ENCODE peak calls at places on chromosomes 7 and 10, in five cellular contexts. One of them, this sample, is unnamed.

GRCh38 chr7:28041508-28042314 is 138.9 kb downstream of the JAZF1 start:
- DNase-seq in activated gamma-delta T cell treated with anti-CD3 and anti-CD28 coated beads, Interleukin-2, amount 50 U/mL, for 16 hours: no peak
- DNase-seq in heart right ventricle: no peak
- DNase-seq in colonic mucosa: no peak
- DNase-seq in activated CD8-positive, alpha-beta memory T cell treated with anti-CD3 and anti-CD28 coated beads for 24 hours: no peak
- DNase-seq in this sample: no peak

GRCh38 chr7:40694041-40694809 is 559.4 kb downstream of the SUGCT start:
- DNase-seq in activated gamma-delta T cell treated with anti-CD3 and anti-CD28 coated beads, Interleukin-2, amount 50 U/mL, for 16 hours: no peak
- DNase-seq in heart right ventricle: no peak
- DNase-seq in colonic mucosa: no peak
- DNase-seq in activated CD8-positive, alpha-beta memory T cell treated with anti-CD3 and anti-CD28 coated beads for 24 hours: no peak
- DNase-seq in this sample: no peak

GRCh38 chr10:116162851-116163250 is 110.2 kb downstream of the GFRA1 start:
- DNase-seq in activated gamma-delta T cell treated with anti-CD3 and anti-CD28 coated beads, Interleukin-2, amount 50 U/mL, for 16 hours: no peak
- DNase-seq in heart right ventricle: no peak
- DNase-seq in colonic mucosa: no peak
- DNase-seq in activated CD8-positive, alpha-beta memory T cell treated with anti-CD3 and anti-CD28 coated beads for 24 hours: no peak
- DNase-seq in this sample: no peak

GRCh38 chr10:76581685-76582084 is 1055.9 kb downstream of the KCNMA1 start:
- DNase-seq in activated gamma-delta T cell treated with anti-CD3 and anti-CD28 coated beads, Interleukin-2, amount 50 U/mL, for 16 hours: no peak
- DNase-seq in heart right ventricle: no peak
- DNase-seq in colonic mucosa: no peak
- DNase-seq in activated CD8-positive, alpha-beta memory T cell treated with anti-CD3 and anti-CD28 coated beads for 24 hours: no peak
- DNase-seq in this sample: no peak

GRCh38 chr7:139494835-139495568 is 11.5 kb upstream of the KLRG2 start:
- DNase-seq in activated gamma-delta T cell treated with anti-CD3 and anti-CD28 coated beads, Interleukin-2, amount 50 U/mL, for 16 hours: no peak
- DNase-seq in heart right ventricle: no peak
- DNase-seq in colonic mucosa: no peak
- DNase-seq in activated CD8-positive, alpha-beta memory T cell treated with anti-CD3 and anti-CD28 coated beads for 24 hours: no peak
- DNase-seq in this sample: no peak

GRCh38 chr7:69245646-69246045 is 352.6 kb upstream of the AUTS2 start:
- DNase-seq in activated gamma-delta T cell treated with anti-CD3 and anti-CD28 coated beads, Interleukin-2, amount 50 U/mL, for 16 hours: no peak
- DNase-seq in heart right ventricle: no peak
- DNase-seq in colonic mucosa: no peak
- DNase-seq in activated CD8-positive, alpha-beta memory T cell treated with anti-CD3 and anti-CD28 coated beads for 24 hours: no peak
- DNase-seq in this sample: no peak

GRCh38 chr10:93071674-93072224 is 1.9 kb upstream of the CYP26A1 start:
- DNase-seq in activated gamma-delta T cell treated with anti-CD3 and anti-CD28 coated beads, Interleukin-2, amount 50 U/mL, for 16 hours: no peak
- DNase-seq in heart right ventricle: peak
- DNase-seq in colonic mucosa: no peak
- DNase-seq in activated CD8-positive, alpha-beta memory T cell treated with anti-CD3 and anti-CD28 coated beads for 24 hours: no peak
- DNase-seq in this sample: no peak

GRCh38 chr10:84531396-84531795 is 203.0 kb downstream of the CCSER2 start:
- DNase-seq in activated gamma-delta T cell treated with anti-CD3 and anti-CD28 coated beads, Interleukin-2, amount 50 U/mL, for 16 hours: no peak
- DNase-seq in heart right ventricle: no peak
- DNase-seq in colonic mucosa: no peak
- DNase-seq in activated CD8-positive, alpha-beta memory T cell treated with anti-CD3 and anti-CD28 coated beads for 24 hours: no peak
- DNase-seq in this sample: no peak

GRCh38 chr10:84114088-84114667 is 25.1 kb upstream of the GHITM start:
- DNase-seq in activated gamma-delta T cell treated with anti-CD3 and anti-CD28 coated beads, Interleukin-2, amount 50 U/mL, for 16 hours: no peak
- DNase-seq in heart right ventricle: no peak
- DNase-seq in colonic mucosa: no peak
- DNase-seq in activated CD8-positive, alpha-beta memory T cell treated with anti-CD3 and anti-CD28 coated beads for 24 hours: no peak
- DNase-seq in this sample: no peak

GRCh38 chr7:94258856-94259255 is 135.8 kb upstream of the COL1A2 start:
- DNase-seq in activated gamma-delta T cell treated with anti-CD3 and anti-CD28 coated beads, Interleukin-2, amount 50 U/mL, for 16 hours: no peak
- DNase-seq in heart right ventricle: no peak
- DNase-seq in colonic mucosa: no peak
- DNase-seq in activated CD8-positive, alpha-beta memory T cell treated with anti-CD3 and anti-CD28 coated beads for 24 hours: no peak
- DNase-seq in this sample: no peak

GRCh38 chr7:131346885-131347592 is 19.4 kb downstream of the MKLN1 start:
- DNase-seq in activated gamma-delta T cell treated with anti-CD3 and anti-CD28 coated beads, Interleukin-2, amount 50 U/mL, for 16 hours: no peak
- DNase-seq in heart right ventricle: no peak
- DNase-seq in colonic mucosa: no peak
- DNase-seq in activated CD8-positive, alpha-beta memory T cell treated with anti-CD3 and anti-CD28 coated beads for 24 hours: no peak
- DNase-seq in this sample: peak

GRCh38 chr10:72611783-72612182 is 14.1 kb downstream of the MICU1 start:
- DNase-seq in activated gamma-delta T cell treated with anti-CD3 and anti-CD28 coated beads, Interleukin-2, amount 50 U/mL, for 16 hours: no peak
- DNase-seq in heart right ventricle: no peak
- DNase-seq in colonic mucosa: no peak
- DNase-seq in activated CD8-positive, alpha-beta memory T cell treated with anti-CD3 and anti-CD28 coated beads for 24 hours: no peak
- DNase-seq in this sample: no peak

GRCh38 chr7:143130541-143130940 is 1.3 kb upstream of the PIP start:
- DNase-seq in activated gamma-delta T cell treated with anti-CD3 and anti-CD28 coated beads, Interleukin-2, amount 50 U/mL, for 16 hours: no peak
- DNase-seq in heart right ventricle: no peak
- DNase-seq in colonic mucosa: no peak
- DNase-seq in activated CD8-positive, alpha-beta memory T cell treated with anti-CD3 and anti-CD28 coated beads for 24 hours: no peak
- DNase-seq in this sample: no peak

GRCh38 chr7:781936-782529 is 50.2 kb upstream of the SUN1 start:
- DNase-seq in activated gamma-delta T cell treated with anti-CD3 and anti-CD28 coated beads, Interleukin-2, amount 50 U/mL, for 16 hours: no peak
- DNase-seq in heart right ventricle: no peak
- DNase-seq in colonic mucosa: no peak
- DNase-seq in activated CD8-positive, alpha-beta memory T cell treated with anti-CD3 and anti-CD28 coated beads for 24 hours: no peak
- DNase-seq in this sample: no peak

GRCh38 chr10:16105082-16105481 is 244.8 kb upstream of the MINDY3 start:
- DNase-seq in activated gamma-delta T cell treated with anti-CD3 and anti-CD28 coated beads, Interleukin-2, amount 50 U/mL, for 16 hours: no peak
- DNase-seq in heart right ventricle: no peak
- DNase-seq in colonic mucosa: no peak
- DNase-seq in activated CD8-positive, alpha-beta memory T cell treated with anti-CD3 and anti-CD28 coated beads for 24 hours: no peak
- DNase-seq in this sample: no peak

GRCh38 chr7:43076606-43077005 is 35.8 kb upstream of the HECW1 start:
- DNase-seq in activated gamma-delta T cell treated with anti-CD3 and anti-CD28 coated beads, Interleukin-2, amount 50 U/mL, for 16 hours: no peak
- DNase-seq in heart right ventricle: no peak
- DNase-seq in colonic mucosa: no peak
- DNase-seq in activated CD8-positive, alpha-beta memory T cell treated with anti-CD3 and anti-CD28 coated beads for 24 hours: no peak
- DNase-seq in this sample: no peak

GRCh38 chr10:126059101-126059826 is 162.9 kb downstream of the FANK1 start:
- DNase-seq in activated gamma-delta T cell treated with anti-CD3 and anti-CD28 coated beads, Interleukin-2, amount 50 U/mL, for 16 hours: no peak
- DNase-seq in heart right ventricle: no peak
- DNase-seq in colonic mucosa: no peak
- DNase-seq in activated CD8-positive, alpha-beta memory T cell treated with anti-CD3 and anti-CD28 coated beads for 24 hours: no peak
- DNase-seq in this sample: no peak

GRCh38 chr7:30937426-30937825 is 25.8 kb downstream of the AQP1 start:
- DNase-seq in activated gamma-delta T cell treated with anti-CD3 and anti-CD28 coated beads, Interleukin-2, amount 50 U/mL, for 16 hours: no peak
- DNase-seq in heart right ventricle: no peak
- DNase-seq in colonic mucosa: peak
- DNase-seq in activated CD8-positive, alpha-beta memory T cell treated with anti-CD3 and anti-CD28 coated beads for 24 hours: no peak
- DNase-seq in this sample: no peak

GRCh38 chr7:80665526-80665925 is 27.1 kb downstream of the CD36 start:
- DNase-seq in activated gamma-delta T cell treated with anti-CD3 and anti-CD28 coated beads, Interleukin-2, amount 50 U/mL, for 16 hours: no peak
- DNase-seq in heart right ventricle: no peak
- DNase-seq in colonic mucosa: no peak
- DNase-seq in activated CD8-positive, alpha-beta memory T cell treated with anti-CD3 and anti-CD28 coated beads for 24 hours: no peak
- DNase-seq in this sample: no peak

GRCh38 chr10:123958221-123958620 is 66.6 kb upstream of the CPXM2 start:
- DNase-seq in activated gamma-delta T cell treated with anti-CD3 and anti-CD28 coated beads, Interleukin-2, amount 50 U/mL, for 16 hours: no peak
- DNase-seq in heart right ventricle: no peak
- DNase-seq in colonic mucosa: no peak
- DNase-seq in activated CD8-positive, alpha-beta memory T cell treated with anti-CD3 and anti-CD28 coated beads for 24 hours: no peak
- DNase-seq in this sample: no peak

GRCh38 chr10:5002013-5002727 is 1.5 kb downstream of the AKR1C2 start:
- DNase-seq in activated gamma-delta T cell treated with anti-CD3 and anti-CD28 coated beads, Interleukin-2, amount 50 U/mL, for 16 hours: no peak
- DNase-seq in heart right ventricle: no peak
- DNase-seq in colonic mucosa: no peak
- DNase-seq in activated CD8-positive, alpha-beta memory T cell treated with anti-CD3 and anti-CD28 coated beads for 24 hours: no peak
- DNase-seq in this sample: no peak

GRCh38 chr7:115328018-115328417 is 406.1 kb downstream of the MDFIC start:
- DNase-seq in activated gamma-delta T cell treated with anti-CD3 and anti-CD28 coated beads, Interleukin-2, amount 50 U/mL, for 16 hours: no peak
- DNase-seq in heart right ventricle: no peak
- DNase-seq in colonic mucosa: no peak
- DNase-seq in activated CD8-positive, alpha-beta memory T cell treated with anti-CD3 and anti-CD28 coated beads for 24 hours: no peak
- DNase-seq in this sample: no peak

This sample was measured in stomach.